ENCODE peak calls at places on chromosomes 11 and 22, in six cellular contexts. O is uterus, L is heart left ventricle, H is adrenal gland, S is esophagus squamous epithelium, Y is ovary. Z is an unnamed sample. For H3K36me3, the result is how much of the 10 kb centered on the place peaks cover.

GRCh38 chr22:46707305-46707704 is 30.7 kb downstream of the CERK start:
- DNase-seq in Y (no peak), L (no peak), H (no peak), S (no peak), O (no peak), Z (no peak)

GRCh38 chr11:114081641-114082414 is 22.3 kb downstream of the ZBTB16 start:
- DNase-seq in Y (peak), L (no peak), O (peak), S (no peak), H (no peak), Z (no peak)

GRCh38 chr11:47538741-47539575 is 14.0 kb downstream of the CELF1 start:
- DNase-seq in O (no peak), H (no peak), S (no peak), L (no peak), Y (no peak), Z (no peak)

GRCh38 chr11:95531116-95531515 is 258.5 kb downstream of the FAM76B start:
- DNase-seq in H (no peak), Y (no peak), S (no peak), O (no peak), L (no peak), Z (no peak)

GRCh38 chr22:45426387-45426786 is 12.9 kb downstream of the RIBC2 start:
- DNase-seq in O (no peak), Y (peak), H (no peak), S (no peak), L (no peak), Z (no peak)

GRCh38 chr11:8698379-8698851 is 15.8 kb downstream of the RPL27A start:
- DNase-seq in Y (no peak), S (no peak), L (no peak), H (no peak), O (no peak), Z (no peak)

GRCh38 chr11:121494355-121495099 is 41.8 kb upstream of the SORL1-AS1 start:
- DNase-seq in O (no peak), Y (no peak), S (no peak), L (no peak), H (no peak), Z (no peak)

GRCh38 chr11:104098555-104098954 is 62.1 kb downstream of the DDI1 start:
- DNase-seq in Y (no peak), L (no peak), O (no peak), S (no peak), H (no peak), Z (no peak)

GRCh38 chr11:10931761-10932700 is 74.2 kb upstream of the ZBED5 start:
- DNase-seq in H (no peak), O (peak), L (peak), Y (peak), S (no peak), Z (peak)

GRCh38 chr11:9565822-9566560 is 7.5 kb upstream of the WEE1 start:
- DNase-seq in H (peak), Y (no peak), S (no peak), L (peak), O (peak), Z (peak)

GRCh38 chr22:44186121-44186510 is 5.4 kb downstream of the PARVG start:
- DNase-seq in O (no peak), L (no peak), H (no peak), S (no peak), Y (no peak), Z (no peak)

GRCh38 chr11:76918941-76919386 is 58.2 kb downstream of the ACER3 start:
- DNase-seq in H (no peak), L (no peak), Y (no peak), O (no peak), S (no peak), Z (peak)

GRCh38 chr11:15800121-15800800 is 556.1 kb downstream of the SOX6 start:
- DNase-seq in O (no peak), H (peak), Y (no peak), L (no peak), S (no peak), Z (peak)

GRCh38 chr22:35930933-35931332 is 97.7 kb downstream of the RBFOX2 start:
- DNase-seq in Y (no peak), H (no peak), L (peak), O (no peak), S (no peak), Z (no peak)

GRCh38 chr11:106986261-106986660 is 32.0 kb downstream of the GUCY1A2 start:
- DNase-seq in Y (no peak), S (no peak), O (no peak), H (no peak), L (no peak), Z (no peak)

GRCh38 chr11:101034076-101034475 is 95.5 kb downstream of the PGR start:
- DNase-seq in Y (peak), L (peak), O (peak), S (no peak), H (peak), Z (no peak)

GRCh38 chr11:105910095-105910715 is 111.8 kb downstream of the MSANTD4 start:
- DNase-seq in O (no peak), S (no peak), Y (no peak), L (no peak), H (no peak), Z (no peak)

GRCh38 chr11:57263351-57263750 is 26.3 kb upstream of the APLNR start:
- DNase-seq in S (no peak), Y (no peak), L (no peak), O (no peak), H (no peak), Z (no peak)

GRCh38 chr22:29048822-29049654 is 12.6 kb downstream of the C22orf31 start:
- DNase-seq in O (no peak), H (no peak), S (no peak), L (no peak), Y (no peak), Z (no peak)
- H3K36me3 ChIP-seq in O (under half), H (under half), S (under half), L (under half), Y (under half), Z (under half)

DNA sequence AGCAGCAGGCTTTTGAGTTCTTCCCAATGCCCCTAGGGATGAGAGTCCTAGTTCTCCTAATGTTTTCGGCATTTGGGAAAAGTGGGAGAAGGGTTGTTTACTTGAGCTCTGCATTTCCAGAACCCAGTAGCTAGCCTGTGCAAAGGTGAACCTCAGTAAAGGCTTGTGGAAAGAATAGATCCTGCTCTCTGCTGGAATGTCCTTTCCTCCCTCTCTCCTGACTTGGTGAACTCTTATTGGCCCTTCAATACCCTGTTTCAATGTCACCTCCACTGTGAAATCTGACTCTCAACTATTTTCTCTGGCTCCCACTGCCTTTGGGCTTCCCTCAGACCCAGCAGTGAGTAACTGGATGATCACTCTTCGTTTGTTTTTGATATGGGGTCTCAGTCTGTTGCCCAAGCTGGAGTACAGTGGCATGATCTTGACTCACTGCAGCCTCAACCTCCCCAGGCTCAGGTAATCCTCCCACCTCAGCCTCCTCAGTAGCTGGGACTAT is 2.4 kb upstream of the UVRAG start:
- DNase-seq in Y (no peak), H (no peak), S (no peak), L (no peak), O (no peak), Z (no peak)
- TF ChIP-seq POLR2A in Y (no peak), H (no peak), S (no peak), L (no peak), O (no peak), Z (no peak)

DNA sequence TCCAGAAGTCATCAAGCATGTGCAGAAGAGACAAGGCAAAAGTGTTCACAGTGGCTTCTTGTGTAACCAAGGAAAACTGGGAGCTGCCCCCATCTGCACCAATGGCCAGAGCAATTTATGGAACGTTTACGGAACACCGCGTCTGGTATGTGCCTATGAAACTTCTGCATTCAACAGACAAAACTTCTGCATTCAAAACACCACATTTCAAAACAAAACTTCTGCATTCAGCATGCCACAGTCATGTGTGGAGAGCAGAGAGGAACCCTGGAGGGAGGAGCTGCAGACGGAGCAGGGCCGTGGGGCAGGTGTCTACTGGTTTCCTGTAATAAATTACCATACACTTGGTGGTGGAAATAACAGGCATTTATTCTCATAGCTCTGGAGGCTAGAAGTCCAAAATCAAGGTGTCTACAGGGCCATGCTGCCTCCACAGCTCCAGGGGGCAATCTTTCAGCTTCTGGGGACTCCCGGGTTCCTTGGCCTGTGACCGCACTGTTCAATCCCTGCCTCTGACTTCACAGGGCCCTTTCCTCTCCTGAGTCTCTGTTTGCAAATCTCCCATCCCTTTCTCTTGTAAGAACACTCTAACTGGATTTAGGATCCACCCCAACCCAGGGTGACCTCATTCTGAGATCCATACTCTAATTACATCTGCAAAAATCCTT is 32.2 kb downstream of the RPL3 start:
- DNase-seq in S (no peak), H (no peak), Y (no peak), O (no peak), L (no peak), Z (peak)
- TF ChIP-seq CTCF in S (no peak), H (no peak), Y (no peak), O (no peak), L (no peak), Z (no peak)

GRCh38 chr11:68406318-68407313 is 53.9 kb upstream of the PPP6R3 start:
- DNase-seq in O (no peak), Y (peak), H (no peak), S (no peak), L (no peak), Z (peak)

GRCh38 chr11:68408512-68408911 is 52.0 kb upstream of the PPP6R3 start:
- DNase-seq in H (no peak), O (no peak), S (no peak), Y (no peak), L (no peak), Z (no peak)

GRCh38 chr11:68412593-68413475 is 47.7 kb upstream of the PPP6R3 start:
- DNase-seq in S (no peak), L (no peak), H (no peak), Y (no peak), O (peak), Z (no peak)

GRCh38 chr11:68411501-68411991 is 49.0 kb upstream of the PPP6R3 start:
- DNase-seq in S (no peak), O (no peak), L (no peak), Y (no peak), H (no peak), Z (peak)

DNA sequence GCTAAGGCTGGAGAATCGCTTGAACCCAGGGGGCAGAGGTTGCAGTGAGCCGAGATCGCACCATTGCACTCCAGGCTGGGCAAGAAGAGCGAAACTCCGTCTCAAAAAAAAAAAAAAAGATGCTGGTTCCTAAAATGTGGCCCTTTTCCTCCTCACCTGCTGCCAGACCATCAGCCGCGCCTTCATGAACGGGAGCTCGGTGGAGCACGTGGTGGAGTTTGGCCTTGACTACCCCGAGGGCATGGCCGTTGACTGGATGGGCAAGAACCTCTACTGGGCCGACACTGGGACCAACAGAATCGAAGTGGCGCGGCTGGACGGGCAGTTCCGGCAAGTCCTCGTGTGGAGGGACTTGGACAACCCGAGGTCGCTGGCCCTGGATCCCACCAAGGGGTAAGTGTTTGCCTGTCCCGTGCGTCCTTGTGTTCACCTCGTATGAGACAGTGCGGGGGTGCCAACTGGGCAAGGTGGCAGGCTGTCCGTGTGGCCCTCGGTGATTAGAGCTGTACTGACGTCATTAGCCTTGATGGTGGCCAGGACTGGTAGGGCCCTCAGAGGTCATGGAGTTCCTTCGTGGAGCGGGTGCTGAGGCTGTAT is 50.7 kb upstream of the PPP6R3 start:
- DNase-seq in Y (peak), H (no peak), L (no peak), O (no peak), S (no peak), Z (no peak)
- H3K36me3 ChIP-seq in Y (under half), H (under half), L (half or more), O (under half), S (under half), Z (under half)

GRCh38 chr22:37684803-37685615 is 1.1 kb upstream of the NOL12 start:
- DNase-seq in S (no peak), O (no peak), L (no peak), Y (no peak), H (no peak), Z (peak)

GRCh38 chr22:37690901-37691504 is 4.9 kb downstream of the NOL12 start:
- DNase-seq in O (no peak), S (no peak), Y (no peak), L (no peak), H (peak), Z (no peak)

GRCh38 chr22:37681556-37682049 is 4.5 kb upstream of the NOL12 start:
- DNase-seq in O (peak), H (peak), L (peak), Y (peak), S (no peak), Z (peak)

GRCh38 chr22:37690407-37690806 is 4.3 kb downstream of the NOL12 start:
- DNase-seq in Y (no peak), H (no peak), S (no peak), L (no peak), O (no peak), Z (no peak)

GRCh38 chr22:37686002-37686982 is at the start of gene NOL12:
- DNase-seq in H (peak), Y (peak), O (peak), L (peak), S (no peak), Z (peak)
- TF ChIP-seq POLR2A in H (no peak), Y (peak), O (peak), L (no peak), S (peak), Z (peak)

GRCh38 chr11:2955896-2956476 is 26.8 kb upstream of the PHLDA2 start:
- DNase-seq in O (no peak), S (no peak), H (no peak), L (no peak), Y (no peak), Z (no peak)
- TF ChIP-seq CTCF in O (no peak), S (no peak), H (no peak), L (no peak), Y (no peak), Z (no peak)

GRCh38 chr22:25817092-25817943 is 75.3 kb downstream of the MYO18B start:
- DNase-seq in O (no peak), Y (no peak), S (no peak), L (no peak), H (no peak), Z (no peak)
- H3K36me3 ChIP-seq in O (under half), Y (under half), S (under half), L (under half), H (under half), Z (under half)

GRCh38 chr11:62880231-62880802 is 379 bp upstream of the SLC3A2 start:
- DNase-seq in H (no peak), S (no peak), Y (no peak), O (peak), L (peak), Z (no peak)

GRCh38 chr11:62880803-62881578 is at the start of gene SLC3A2:
- DNase-seq in Y (peak), O (peak), S (peak), L (peak), H (peak), Z (peak)

GRCh38 chr11:62882811-62883496 is 2.3 kb downstream of the SLC3A2 start:
- DNase-seq in O (no peak), Y (no peak), H (no peak), L (no peak), S (no peak), Z (no peak)

GRCh38 chr11:62882428-62882742 is 1.7 kb downstream of the SLC3A2 start:
- DNase-seq in O (no peak), Y (no peak), S (no peak), L (no peak), H (no peak), Z (no peak)

DNA sequence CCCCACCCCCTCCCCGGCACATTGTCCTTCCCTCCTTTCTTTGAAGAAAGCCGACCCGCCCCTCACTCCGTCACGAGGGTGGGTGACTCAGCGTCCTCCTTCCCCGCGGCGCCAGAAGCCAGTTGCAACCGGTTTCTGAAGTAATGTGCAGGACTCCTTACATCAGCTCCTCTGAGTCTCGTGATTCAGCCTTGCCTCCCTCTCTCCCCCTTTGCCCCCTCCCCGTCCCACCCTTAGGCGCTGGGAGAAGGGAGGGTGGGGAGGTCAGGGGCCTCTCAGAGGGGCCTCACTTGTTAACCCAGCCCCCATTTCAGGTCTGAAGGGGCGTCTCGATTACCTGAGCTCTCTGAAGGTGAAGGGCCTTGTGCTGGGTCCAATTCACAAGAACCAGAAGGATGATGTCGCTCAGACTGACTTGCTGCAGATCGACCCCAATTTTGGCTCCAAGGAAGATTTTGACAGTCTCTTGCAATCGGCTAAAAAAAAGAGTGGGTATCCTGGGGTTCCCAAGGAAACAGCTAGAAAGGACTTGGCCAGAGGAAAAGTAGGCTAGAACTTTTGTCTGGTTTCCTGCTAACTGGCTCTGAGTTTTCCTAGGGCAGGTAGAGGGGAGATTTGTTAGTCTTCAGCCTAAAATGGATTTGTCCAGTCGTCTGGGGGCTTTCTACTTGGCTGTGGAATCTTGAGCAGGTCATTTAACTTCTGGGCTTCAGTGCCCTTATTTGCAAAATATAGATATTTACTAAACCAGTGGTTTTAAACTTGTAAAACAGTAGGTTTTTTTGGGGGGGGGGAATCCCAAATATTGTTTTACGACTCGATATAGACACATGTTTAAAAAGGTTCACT is 1.1 kb downstream of the SLC3A2 start:
- DNase-seq in O (peak), S (peak), L (peak), H (peak), Y (peak), Z (peak)
- TF ChIP-seq POLR2A in O (no peak), S (no peak), L (no peak), H (no peak), Y (no peak), Z (no peak)

DNA sequence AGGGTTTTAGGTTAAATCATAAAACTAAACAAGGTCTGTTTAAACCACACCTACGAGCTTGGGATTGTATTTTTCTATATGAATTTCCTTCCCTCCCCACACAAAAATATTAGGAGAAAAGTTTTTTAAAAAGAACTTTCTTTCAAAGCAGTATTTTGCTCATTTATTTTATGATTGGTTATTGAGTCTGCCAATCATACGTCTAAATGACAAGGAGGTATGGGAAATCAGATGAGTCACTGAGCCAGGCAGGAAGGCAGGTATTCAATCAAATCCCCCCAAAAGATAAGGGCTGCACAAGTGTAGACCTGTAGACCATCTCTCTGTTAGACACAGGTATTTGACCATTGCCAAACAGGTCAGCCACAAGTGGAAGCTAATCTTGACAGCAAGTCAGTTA is 440.1 kb upstream of the CCDC90B start:
- DNase-seq in O (no peak), L (no peak), H (no peak), Y (no peak), S (no peak), Z (no peak)
- TF ChIP-seq CTCF in O (no peak), L (no peak), H (no peak), Y (no peak), S (no peak), Z (no peak)

GRCh38 chr11:64804346-64805210 is 1.6 kb upstream of the MAP4K2 start:
- DNase-seq in L (peak), S (no peak), Y (peak), O (no peak), H (no peak), Z (no peak)
- H3K36me3 ChIP-seq in L (under half), S (under half), Y (under half), O (under half), H (under half), Z (under half)

Z was measured in transverse colon.